ENCODE peak calls at places on chromosomes 7 and 10, in five cellular contexts. T is breast epithelium, C is transverse colon, W is stomach, J is sigmoid colon. X is an unnamed sample.

GRCh38 chr10:32412499-32412853 is 33.5 kb upstream of the CCDC7 start:
- DNase-seq in W (no peak), T (no peak), C (no peak), J (no peak), X (no peak)

GRCh38 chr10:28838908-28839307 is 161.6 kb downstream of the BAMBI start:
- DNase-seq in J (no peak), C (peak; percentile 18), T (no peak), W (peak; percentile 37), X (no peak)

GRCh38 chr10:117442521-117442920 is 67.3 kb upstream of the PDZD8 start:
- DNase-seq in C (no peak), T (no peak), W (no peak), J (no peak), X (no peak)

GRCh38 chr10:117663750-117664149 is 121.2 kb downstream of the EMX2 start:
- DNase-seq in W (no peak), T (no peak), J (no peak), C (no peak), X (no peak)

GRCh38 chr7:114086906-114087651 is 168.3 kb upstream of the PPP1R3A start:
- DNase-seq in C (peak; percentile 42), T (no peak), J (peak; percentile 69), W (no peak), X (peak; percentile 10)

GRCh38 chr7:94654764-94655561 is 970 bp downstream of the SGCE start:
- DNase-seq in J (peak; percentile 72), T (no peak), C (no peak), W (no peak), X (no peak)

GRCh38 chr10:96784253-96784652 is 47.8 kb upstream of the LCOR start:
- DNase-seq in C (no peak), J (no peak), W (no peak), T (no peak), X (no peak)

GRCh38 chr7:103640031-103640779 is 194.2 kb upstream of the SLC26A5 start:
- DNase-seq in J (no peak), T (no peak), W (no peak), C (no peak), X (no peak)

GRCh38 chr7:30848121-30848855 is 63.4 kb upstream of the AQP1 start:
- DNase-seq in T (no peak), C (no peak), J (no peak), W (no peak), X (no peak)

GRCh38 chr10:121324678-121325213 is 273.5 kb downstream of the FGFR2 start:
- DNase-seq in W (no peak), T (no peak), C (peak; percentile 28), J (no peak), X (peak; percentile 19)

GRCh38 chr7:107029764-107030286 is 14.7 kb upstream of the PRKAR2B start:
- DNase-seq in W (no peak), C (no peak), J (no peak), T (no peak), X (no peak)

GRCh38 chr7:42588876-42589275 is 323.0 kb downstream of the C7orf25 start:
- DNase-seq in W (no peak), C (no peak), J (no peak), T (no peak), X (no peak)

GRCh38 chr7:43735802-43736603 is 6.7 kb upstream of the COA1 start:
- DNase-seq in J (no peak), T (no peak), C (no peak), W (no peak), X (no peak)

GRCh38 chr7:129903935-129904334 is 48.8 kb downstream of the UBE2H start:
- DNase-seq in C (no peak), W (no peak), T (no peak), J (no peak), X (no peak)

GRCh38 chr10:47403401-47404318 is 19.6 kb upstream of the ZNF488 start:
- DNase-seq in W (no peak), T (no peak), J (no peak), C (no peak), X (no peak)

GRCh38 chr7:105776068-105776790 is 100.2 kb downstream of the ATXN7L1 start:
- DNase-seq in T (no peak), W (peak; percentile 35), J (peak; percentile 85), C (peak; percentile 39), X (no peak)

GRCh38 chr7:66150471-66150870 is 35.8 kb downstream of the CRCP start:
- DNase-seq in T (no peak), J (peak; percentile 80), C (peak; percentile 20), W (no peak), X (no peak)

DNA sequence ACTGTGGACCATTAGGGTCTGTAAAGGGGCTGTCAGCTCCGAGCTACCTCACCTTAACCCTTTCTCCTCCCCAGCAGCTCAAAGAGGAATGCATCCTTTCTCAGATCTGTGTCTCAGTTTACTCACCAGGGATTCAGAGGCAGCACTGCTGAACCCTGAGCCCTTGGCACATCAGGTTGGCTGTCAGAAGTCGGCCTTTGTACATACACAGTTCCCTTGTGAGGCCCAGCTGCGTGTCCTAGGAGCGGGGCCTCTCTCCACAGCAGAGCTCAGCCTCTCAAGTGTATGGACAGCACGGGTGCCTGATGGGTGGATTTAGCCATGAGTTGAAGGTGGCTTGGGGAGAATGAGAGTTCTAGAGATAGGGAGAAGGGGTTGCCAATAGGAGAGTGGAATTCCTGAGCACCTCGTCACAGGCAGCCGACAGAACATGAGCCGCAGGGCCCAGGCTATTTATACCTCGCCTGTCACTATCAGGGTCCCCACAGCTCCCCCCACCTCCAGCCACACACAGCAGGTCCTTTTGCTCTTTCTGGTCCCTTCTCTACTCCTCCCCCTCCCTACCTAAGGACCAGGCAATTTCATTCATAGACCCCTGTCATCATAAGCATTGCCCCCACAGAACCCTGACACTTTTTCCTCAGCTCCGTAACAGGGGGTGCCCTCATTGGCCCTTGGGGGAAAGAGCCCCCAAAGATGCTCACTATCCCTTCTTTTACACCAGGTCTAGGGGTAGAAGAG is 2.1 kb upstream of the FLNC start:
- DNase-seq in W (no peak), C (no peak), T (no peak), J (peak; percentile 86), X (no peak)
- TF ChIP-seq POLR2A in W (no peak), C (no peak), T (no peak), J (no peak), X (no peak)

GRCh38 chr7:871900-872537 is 4.3 kb upstream of the GET4 start:
- DNase-seq in J (no peak), W (no peak), C (no peak), T (no peak), X (no peak)

GRCh38 chr7:875476-876076 is 778 bp upstream of the GET4 start:
- DNase-seq in J (no peak), C (peak; percentile 30), W (no peak), T (no peak), X (no peak)

GRCh38 chr7:874036-874749 is 2.2 kb upstream of the GET4 start:
- DNase-seq in J (no peak), C (no peak), W (no peak), T (no peak), X (no peak)

GRCh38 chr7:875051-875450 is 1.3 kb upstream of the GET4 start:
- DNase-seq in C (no peak), W (no peak), J (no peak), T (no peak), X (no peak)

GRCh38 chr7:873367-874002 is 2.9 kb upstream of the GET4 start:
- DNase-seq in C (peak; percentile 87), T (peak; percentile 87), W (peak; percentile 92), J (peak; percentile 95), X (peak; percentile 86)
- TF ChIP-seq POLR2AphosphoS5 in C (peak; percentile 71), T (peak; percentile 93), W (peak; percentile 96), J (no peak), X (peak; percentile 91)

GRCh38 chr7:6394114-6394513 is 53.6 kb downstream of the DAGLB start:
- DNase-seq in W (no peak), J (no peak), C (no peak), T (no peak), X (no peak)

GRCh38 chr7:6393667-6394056 is 54.1 kb downstream of the DAGLB start:
- DNase-seq in J (no peak), T (no peak), W (no peak), C (no peak), X (no peak)

GRCh38 chr7:6398943-6399342 is 48.8 kb downstream of the DAGLB start:
- DNase-seq in J (no peak), T (no peak), W (no peak), C (no peak), X (peak; percentile 59)

GRCh38 chr7:6392712-6393666 is 54.8 kb downstream of the DAGLB start:
- DNase-seq in T (no peak), C (peak; percentile 95), J (peak; percentile 85), W (peak; percentile 89), X (peak; percentile 49)

DNA sequence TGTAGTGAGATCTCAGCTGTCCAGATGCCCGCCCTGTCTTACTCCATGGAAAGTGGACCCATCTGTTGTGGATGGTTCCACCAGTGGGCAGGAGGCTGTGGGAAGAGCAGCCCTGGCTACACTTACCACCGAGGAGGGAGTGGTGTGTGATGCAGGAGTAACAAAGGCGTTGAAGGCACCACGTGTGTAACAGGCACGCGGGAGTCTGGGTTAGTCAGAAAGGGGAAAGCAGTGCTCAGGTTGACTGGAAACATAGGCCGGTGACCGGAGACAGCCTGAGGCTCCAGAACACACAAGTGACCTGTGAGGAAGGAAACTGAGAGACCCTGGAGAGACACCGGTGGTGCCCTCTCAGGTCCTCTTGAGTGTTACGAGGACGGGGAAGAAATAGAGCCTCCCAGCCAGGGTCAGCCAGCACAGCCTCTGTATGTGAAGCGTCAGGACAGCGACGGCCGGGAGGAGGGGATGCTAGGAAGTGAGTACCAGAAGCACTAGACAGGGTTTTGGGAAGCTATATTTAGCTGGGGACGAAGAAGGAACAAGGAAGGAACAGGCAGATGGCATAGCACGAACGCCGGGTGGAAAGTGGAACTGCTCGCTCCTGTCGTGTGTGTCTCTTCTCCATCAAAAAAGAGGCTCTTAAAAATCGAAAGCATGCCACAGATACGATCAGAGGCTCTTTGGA is 51.7 kb downstream of the DAGLB start:
- DNase-seq in W (no peak), T (no peak), J (no peak), C (peak; percentile 30), X (no peak)
- H3K4me1 ChIP-seq in W (peaks cover 81% of the 10 kb centered on the region), T (peaks cover 31% of the 10 kb centered on the region), J (peaks cover 80% of the 10 kb centered on the region), C (peaks cover 90% of the 10 kb centered on the region), X (peaks cover 7% of the 10 kb centered on the region)

DNA sequence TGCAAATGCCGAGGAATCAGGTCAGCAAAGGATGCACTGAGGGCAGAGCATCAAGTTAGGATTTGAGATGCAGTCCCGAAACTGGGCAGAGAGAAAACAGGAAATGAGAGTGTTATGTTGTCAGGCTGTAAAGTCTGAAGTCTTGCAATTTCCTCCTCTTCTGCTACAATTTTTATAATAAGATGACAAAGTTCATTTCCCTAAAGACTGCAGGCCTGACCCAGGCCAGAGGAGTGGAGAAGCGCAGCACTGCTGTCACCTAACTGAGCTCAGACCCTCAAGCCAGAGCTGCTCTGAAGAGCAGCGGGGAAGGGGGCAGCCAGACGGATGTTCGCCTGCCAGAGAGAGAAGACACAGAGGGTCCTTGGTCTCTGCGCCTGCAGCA is 12.5 kb upstream of the AOAH start:
- DNase-seq in W (no peak), J (no peak), C (peak; percentile 19), T (no peak), X (no peak)
- TF ChIP-seq POLR2A in W (no peak), J (no peak), C (peak; percentile 15), T (no peak), X (no peak)

DNA sequence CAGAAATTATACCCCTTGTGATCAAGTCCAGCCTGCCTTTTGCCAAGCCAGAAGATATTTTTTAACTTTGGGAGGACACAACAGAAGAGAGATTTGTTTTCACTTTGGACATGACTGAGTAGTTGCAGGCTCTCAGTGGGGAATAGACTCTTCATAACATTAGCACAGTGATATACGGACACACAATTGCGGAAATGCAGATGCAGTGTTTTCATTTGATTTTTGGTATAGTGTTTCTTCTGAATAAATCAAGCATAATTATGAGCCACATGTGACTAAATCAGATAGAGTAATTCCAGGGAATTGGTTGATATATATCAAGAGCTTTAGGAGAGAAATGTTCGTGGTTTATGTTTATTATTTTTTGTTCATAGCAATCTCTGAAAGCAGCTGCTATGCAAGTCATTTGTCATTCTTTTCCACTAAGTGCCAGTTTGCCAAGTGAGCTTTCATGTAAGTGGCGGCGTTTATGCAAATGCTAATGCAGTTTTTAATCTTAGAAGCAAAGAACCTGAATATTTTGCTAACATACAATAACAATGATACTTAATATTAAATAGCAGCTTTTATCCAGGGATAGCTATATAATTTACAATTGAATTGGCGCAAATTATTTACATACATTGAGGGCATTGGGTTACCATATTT is 69.6 kb upstream of the HDAC9 start:
- DNase-seq in C (no peak), W (no peak), T (no peak), J (no peak), X (no peak)
- TF ChIP-seq POLR2AphosphoS5 in C (no peak), W (no peak), T (no peak), J (no peak), X (no peak)